ENCODE peak calls at places on chromosomes 6 and 20, in seven cellular contexts. K is GM12864; Y is Caki2; I is nephron progenitor cell; Q is choroid plexus epithelial cell; D is activated CD4-positive, alpha-beta T cell treated with anti-CD3 and anti-CD28 coated beads, Interleukin-2, amount 10 ng/mL, durations not matched to agents 24 days and 14 days; U is GM04503. H is an unnamed sample.

GRCh38 chr6:129753422-129753821 is 43.4 kb upstream of the ARHGAP18 start:
- DNase-seq in D (no peak), U (no peak), Y (no peak), K (no peak), Q (peak), I (no peak), H (no peak)

GRCh38 chr6:72720464-72720863 is 98.6 kb downstream of the KCNQ5 start:
- DNase-seq in U (no peak), I (no peak), D (no peak), Q (peak), Y (no peak), K (no peak), H (no peak)

GRCh38 chr6:76275746-76276145 is 203.3 kb upstream of the IMPG1 start:
- DNase-seq in I (no peak), U (no peak), Q (no peak), Y (no peak), K (no peak), D (no peak), H (peak)

GRCh38 chr20:3616250-3616649 is 46.9 kb downstream of the GFRA4 start:
- DNase-seq in Y (no peak), K (no peak), Q (peak), D (no peak), I (no peak), U (no peak), H (peak)

GRCh38 chr6:108720798-108721197 is 127.4 kb upstream of the ARMC2 start:
- DNase-seq in I (no peak), D (no peak), Q (no peak), K (no peak), Y (peak), U (no peak), H (no peak)

GRCh38 chr6:166418691-166419143 is 36.0 kb upstream of the MPC1 start:
- DNase-seq in D (no peak), U (no peak), K (no peak), Q (no peak), I (no peak), Y (no peak), H (no peak)

GRCh38 chr6:2708456-2708855 is 42.3 kb downstream of the MYLK4 start:
- DNase-seq in I (no peak), U (no peak), D (no peak), K (no peak), Q (peak), Y (no peak), H (no peak)

GRCh38 chr20:23868321-23868720 is 11.2 kb downstream of the CST5 start:
- DNase-seq in U (no peak), Q (no peak), I (no peak), D (peak), K (no peak), Y (no peak), H (peak)

GRCh38 chr6:131761061-131761761 is 46.6 kb upstream of the ENPP1 start:
- DNase-seq in D (no peak), K (no peak), Q (peak), Y (no peak), U (no peak), I (no peak), H (no peak)

GRCh38 chr20:58048096-58048702 is 180.3 kb downstream of the ANKRD60 start:
- DNase-seq in D (no peak), I (peak), Q (peak), U (no peak), K (no peak), Y (peak), H (peak)

GRCh38 chr20:21046413-21047070 is 59.6 kb downstream of the LINC00237 start:
- DNase-seq in I (no peak), D (peak), U (no peak), Y (no peak), K (no peak), Q (no peak), H (no peak)

GRCh38 chr20:5085380-5085779 is 34.4 kb downstream of the PCNA start:
- DNase-seq in K (no peak), I (no peak), U (no peak), Y (no peak), D (no peak), Q (no peak), H (no peak)

GRCh38 chr6:140311146-140311545 is 936.7 kb upstream of the CITED2 start:
- DNase-seq in Y (no peak), I (no peak), K (no peak), Q (peak), D (no peak), U (peak), H (no peak)

GRCh38 chr20:22775671-22776139 is 191.3 kb upstream of the FOXA2 start:
- DNase-seq in Y (peak), Q (peak), D (no peak), U (no peak), I (no peak), K (no peak), H (no peak)

GRCh38 chr20:47269309-47270165 is 87.0 kb downstream of the ZMYND8 start:
- DNase-seq in I (no peak), Y (no peak), Q (no peak), U (no peak), K (no peak), D (no peak), H (no peak)

GRCh38 chr6:28648878-28649375 is 123.2 kb downstream of the GPX5 start:
- DNase-seq in U (no peak), Y (no peak), I (no peak), Q (no peak), K (no peak), D (no peak), H (peak)

GRCh38 chr6:99458319-99458718 is 33.2 kb upstream of the PNISR start:
- DNase-seq in Q (peak), K (peak), I (no peak), U (no peak), D (no peak), Y (no peak), H (peak)

GRCh38 chr20:6381887-6382286 is 259.1 kb upstream of the FERMT1 start:
- DNase-seq in Y (peak), D (no peak), Q (peak), I (peak), U (no peak), K (no peak), H (peak)

GRCh38 chr6:167341665-167342655 is 17.1 kb downstream of the TTLL2 start:
- DNase-seq in Y (no peak), Q (no peak), D (no peak), U (no peak), K (no peak), I (no peak), H (no peak)

GRCh38 chr6:70131528-70131927 is 171.4 kb downstream of the COL9A1 start:
- DNase-seq in I (no peak), K (peak), U (no peak), Q (no peak), D (no peak), Y (no peak), H (no peak)

GRCh38 chr20:24877652-24878051 is 71.4 kb upstream of the CST7 start:
- DNase-seq in D (no peak), K (no peak), I (no peak), Y (no peak), Q (no peak), U (no peak), H (no peak)

GRCh38 chr6:46734867-46735719 is at the start of gene PLA2G7:
- DNase-seq in U (no peak), D (no peak), Q (no peak), Y (peak), K (no peak), I (peak), H (peak)

GRCh38 chr6:112571486-112571885 is 224.4 kb downstream of the RFPL4B start:
- DNase-seq in U (no peak), I (no peak), K (no peak), D (no peak), Q (peak), Y (no peak), H (no peak)

GRCh38 chr20:19260412-19261090 is 48.1 kb downstream of the SLC24A3 start:
- DNase-seq in D (no peak), I (no peak), Q (no peak), Y (no peak), K (peak), U (no peak), H (no peak)

GRCh38 chr20:31606928-31607639 is 2.0 kb downstream of the ID1 start:
- DNase-seq in U (no peak), Y (peak), I (peak), K (no peak), D (no peak), Q (peak), H (peak)

GRCh38 chr6:34267746-34268145 is 18.9 kb upstream of the SMIM29 start:
- DNase-seq in U (no peak), K (no peak), D (no peak), Q (no peak), Y (no peak), I (no peak), H (no peak)

GRCh38 chr6:154994881-154995240 is 254 bp upstream of the TIAM2 start:
- DNase-seq in K (no peak), U (no peak), D (no peak), Y (no peak), I (no peak), Q (no peak), H (no peak)

GRCh38 chr6:149363154-149363553 is 36.9 kb upstream of the SUMO4 start:
- DNase-seq in D (no peak), I (no peak), U (no peak), K (no peak), Y (no peak), Q (no peak), H (peak)

GRCh38 chr6:36523451-36523850 is 23.8 kb downstream of the STK38 start:
- DNase-seq in D (no peak), Q (no peak), U (no peak), K (no peak), I (no peak), Y (no peak), H (no peak)

GRCh38 chr20:17878912-17879602 is 89.5 kb downstream of the SNX5 start:
- DNase-seq in Y (no peak), U (no peak), Q (no peak), I (no peak), D (no peak), K (no peak), H (no peak)

GRCh38 chr6:135182120-135182992 is 1.2 kb downstream of the MYB start:
- DNase-seq in Y (peak), U (no peak), D (peak), Q (no peak), I (peak), K (no peak), H (peak)

GRCh38 chr6:157263881-157264397 is 59.4 kb downstream of the TMEM242 start:
- DNase-seq in Y (no peak), K (no peak), U (no peak), Q (no peak), D (no peak), I (no peak), H (no peak)

GRCh38 chr6:36720251-36721141 is 22.9 kb downstream of the RAB44 start:
- DNase-seq in U (no peak), I (no peak), Y (no peak), D (no peak), Q (no peak), K (no peak), H (no peak)